ENCODE peak calls at places on chromosomes 7 and 10, in nine cellular contexts. One of them, this sample, is unnamed.

GRCh38 chr7:50704844-50705243 is 77.9 kb downstream of the GRB10 start:
- DNase-seq in effector CD4-positive, alpha-beta T cell: no peak
- DNase-seq in NCI-H2171: no peak
- DNase-seq in HS-5: no peak
- DNase-seq in ovary: no peak
- DNase-seq in activated gamma-delta T cell treated with Interleukin-2 at 50 U/mL for 16 hours: no peak
- DNase-seq in brain microvascular endothelial cell: no peak
- DNase-seq in LHCN-M2: no peak
- DNase-seq in activated CD4-positive, alpha-beta memory T cell treated with anti-CD3 and anti-CD28 coated beads, Interleukin-2, amount 10 ng/mL, durations not matched to agents 7 days and 5 days: no peak
- DNase-seq in this sample: no peak

GRCh38 chr10:79286318-79286951 is 60.8 kb upstream of the PPIF start:
- DNase-seq in effector CD4-positive, alpha-beta T cell: peak
- DNase-seq in NCI-H2171: peak
- DNase-seq in HS-5: no peak
- DNase-seq in ovary: peak
- DNase-seq in activated gamma-delta T cell treated with Interleukin-2 at 50 U/mL for 16 hours: peak
- DNase-seq in brain microvascular endothelial cell: peak
- DNase-seq in LHCN-M2: peak
- DNase-seq in activated CD4-positive, alpha-beta memory T cell treated with anti-CD3 and anti-CD28 coated beads, Interleukin-2, amount 10 ng/mL, durations not matched to agents 7 days and 5 days: peak
- DNase-seq in this sample: no peak

GRCh38 chr7:139753079-139753692 is 24.6 kb downstream of the HIPK2 start:
- DNase-seq in effector CD4-positive, alpha-beta T cell: no peak
- DNase-seq in NCI-H2171: no peak
- DNase-seq in HS-5: no peak
- DNase-seq in ovary: no peak
- DNase-seq in activated gamma-delta T cell treated with Interleukin-2 at 50 U/mL for 16 hours: no peak
- DNase-seq in brain microvascular endothelial cell: no peak
- DNase-seq in LHCN-M2: peak
- DNase-seq in activated CD4-positive, alpha-beta memory T cell treated with anti-CD3 and anti-CD28 coated beads, Interleukin-2, amount 10 ng/mL, durations not matched to agents 7 days and 5 days: no peak
- DNase-seq in this sample: peak

GRCh38 chr10:52644678-52645434 is 127.7 kb downstream of the MBL2 start:
- DNase-seq in effector CD4-positive, alpha-beta T cell: no peak
- DNase-seq in NCI-H2171: no peak
- DNase-seq in HS-5: no peak
- DNase-seq in ovary: no peak
- DNase-seq in activated gamma-delta T cell treated with Interleukin-2 at 50 U/mL for 16 hours: no peak
- DNase-seq in brain microvascular endothelial cell: peak
- DNase-seq in LHCN-M2: peak
- DNase-seq in activated CD4-positive, alpha-beta memory T cell treated with anti-CD3 and anti-CD28 coated beads, Interleukin-2, amount 10 ng/mL, durations not matched to agents 7 days and 5 days: peak
- DNase-seq in this sample: peak

GRCh38 chr10:78361031-78361430 is 327.4 kb downstream of the RPS24 start:
- DNase-seq in effector CD4-positive, alpha-beta T cell: no peak
- DNase-seq in NCI-H2171: no peak
- DNase-seq in HS-5: no peak
- DNase-seq in ovary: no peak
- DNase-seq in activated gamma-delta T cell treated with Interleukin-2 at 50 U/mL for 16 hours: no peak
- DNase-seq in brain microvascular endothelial cell: no peak
- DNase-seq in LHCN-M2: no peak
- DNase-seq in activated CD4-positive, alpha-beta memory T cell treated with anti-CD3 and anti-CD28 coated beads, Interleukin-2, amount 10 ng/mL, durations not matched to agents 7 days and 5 days: no peak
- DNase-seq in this sample: no peak

GRCh38 chr7:33933611-33934281 is 28.4 kb downstream of the BMPER start:
- DNase-seq in effector CD4-positive, alpha-beta T cell: no peak
- DNase-seq in NCI-H2171: no peak
- DNase-seq in HS-5: peak
- DNase-seq in ovary: no peak
- DNase-seq in activated gamma-delta T cell treated with Interleukin-2 at 50 U/mL for 16 hours: no peak
- DNase-seq in brain microvascular endothelial cell: peak
- DNase-seq in LHCN-M2: peak
- DNase-seq in activated CD4-positive, alpha-beta memory T cell treated with anti-CD3 and anti-CD28 coated beads, Interleukin-2, amount 10 ng/mL, durations not matched to agents 7 days and 5 days: no peak
- DNase-seq in this sample: peak

GRCh38 chr7:127413962-127414361 is 21.5 kb upstream of the ZNF800 start:
- DNase-seq in effector CD4-positive, alpha-beta T cell: no peak
- DNase-seq in NCI-H2171: no peak
- DNase-seq in HS-5: no peak
- DNase-seq in ovary: no peak
- DNase-seq in activated gamma-delta T cell treated with Interleukin-2 at 50 U/mL for 16 hours: no peak
- DNase-seq in brain microvascular endothelial cell: no peak
- DNase-seq in LHCN-M2: no peak
- DNase-seq in activated CD4-positive, alpha-beta memory T cell treated with anti-CD3 and anti-CD28 coated beads, Interleukin-2, amount 10 ng/mL, durations not matched to agents 7 days and 5 days: no peak
- DNase-seq in this sample: no peak

GRCh38 chr10:122911889-122912484 is 1.6 kb downstream of the FAM24A start:
- DNase-seq in effector CD4-positive, alpha-beta T cell: peak
- DNase-seq in NCI-H2171: no peak
- DNase-seq in HS-5: no peak
- DNase-seq in ovary: no peak
- DNase-seq in activated gamma-delta T cell treated with Interleukin-2 at 50 U/mL for 16 hours: peak
- DNase-seq in brain microvascular endothelial cell: peak
- DNase-seq in LHCN-M2: peak
- DNase-seq in activated CD4-positive, alpha-beta memory T cell treated with anti-CD3 and anti-CD28 coated beads, Interleukin-2, amount 10 ng/mL, durations not matched to agents 7 days and 5 days: peak
- DNase-seq in this sample: peak

GRCh38 chr10:129679207-129679606 is 212.2 kb downstream of the MGMT start:
- DNase-seq in effector CD4-positive, alpha-beta T cell: no peak
- DNase-seq in NCI-H2171: no peak
- DNase-seq in HS-5: no peak
- DNase-seq in ovary: no peak
- DNase-seq in activated gamma-delta T cell treated with Interleukin-2 at 50 U/mL for 16 hours: no peak
- DNase-seq in brain microvascular endothelial cell: no peak
- DNase-seq in LHCN-M2: no peak
- DNase-seq in activated CD4-positive, alpha-beta memory T cell treated with anti-CD3 and anti-CD28 coated beads, Interleukin-2, amount 10 ng/mL, durations not matched to agents 7 days and 5 days: no peak
- DNase-seq in this sample: no peak

GRCh38 chr7:88546808-88547207 is 212.7 kb upstream of the ZNF804B start:
- DNase-seq in effector CD4-positive, alpha-beta T cell: peak
- DNase-seq in NCI-H2171: no peak
- DNase-seq in HS-5: peak
- DNase-seq in ovary: no peak
- DNase-seq in activated gamma-delta T cell treated with Interleukin-2 at 50 U/mL for 16 hours: no peak
- DNase-seq in brain microvascular endothelial cell: peak
- DNase-seq in LHCN-M2: no peak
- DNase-seq in activated CD4-positive, alpha-beta memory T cell treated with anti-CD3 and anti-CD28 coated beads, Interleukin-2, amount 10 ng/mL, durations not matched to agents 7 days and 5 days: peak
- DNase-seq in this sample: peak

GRCh38 chr10:34137955-34138354 is 677.1 kb downstream of the PARD3 start:
- DNase-seq in effector CD4-positive, alpha-beta T cell: no peak
- DNase-seq in NCI-H2171: no peak
- DNase-seq in HS-5: no peak
- DNase-seq in ovary: no peak
- DNase-seq in activated gamma-delta T cell treated with Interleukin-2 at 50 U/mL for 16 hours: no peak
- DNase-seq in brain microvascular endothelial cell: no peak
- DNase-seq in LHCN-M2: peak
- DNase-seq in activated CD4-positive, alpha-beta memory T cell treated with anti-CD3 and anti-CD28 coated beads, Interleukin-2, amount 10 ng/mL, durations not matched to agents 7 days and 5 days: no peak
- DNase-seq in this sample: no peak

GRCh38 chr7:19108985-19109946 is 8.2 kb downstream of the TWIST1 start:
- DNase-seq in effector CD4-positive, alpha-beta T cell: no peak
- DNase-seq in NCI-H2171: no peak
- DNase-seq in HS-5: no peak
- DNase-seq in ovary: no peak
- DNase-seq in activated gamma-delta T cell treated with Interleukin-2 at 50 U/mL for 16 hours: no peak
- DNase-seq in brain microvascular endothelial cell: no peak
- DNase-seq in LHCN-M2: no peak
- DNase-seq in activated CD4-positive, alpha-beta memory T cell treated with anti-CD3 and anti-CD28 coated beads, Interleukin-2, amount 10 ng/mL, durations not matched to agents 7 days and 5 days: no peak
- DNase-seq in this sample: no peak

GRCh38 chr7:135709508-135709907 is 18.5 kb downstream of the SLC13A4 start:
- DNase-seq in effector CD4-positive, alpha-beta T cell: no peak
- DNase-seq in NCI-H2171: no peak
- DNase-seq in HS-5: no peak
- DNase-seq in ovary: no peak
- DNase-seq in activated gamma-delta T cell treated with Interleukin-2 at 50 U/mL for 16 hours: no peak
- DNase-seq in brain microvascular endothelial cell: no peak
- DNase-seq in LHCN-M2: no peak
- DNase-seq in activated CD4-positive, alpha-beta memory T cell treated with anti-CD3 and anti-CD28 coated beads, Interleukin-2, amount 10 ng/mL, durations not matched to agents 7 days and 5 days: no peak
- DNase-seq in this sample: no peak

GRCh38 chr10:122279725-122280141 is 8.6 kb downstream of the BTBD16 start:
- DNase-seq in effector CD4-positive, alpha-beta T cell: no peak
- DNase-seq in NCI-H2171: no peak
- DNase-seq in HS-5: no peak
- DNase-seq in ovary: no peak
- DNase-seq in activated gamma-delta T cell treated with Interleukin-2 at 50 U/mL for 16 hours: no peak
- DNase-seq in brain microvascular endothelial cell: peak
- DNase-seq in LHCN-M2: peak
- DNase-seq in activated CD4-positive, alpha-beta memory T cell treated with anti-CD3 and anti-CD28 coated beads, Interleukin-2, amount 10 ng/mL, durations not matched to agents 7 days and 5 days: peak
- DNase-seq in this sample: peak

GRCh38 chr7:95502403-95502802 is 16.7 kb downstream of the ASB4 start:
- DNase-seq in effector CD4-positive, alpha-beta T cell: no peak
- DNase-seq in NCI-H2171: no peak
- DNase-seq in HS-5: no peak
- DNase-seq in ovary: no peak
- DNase-seq in activated gamma-delta T cell treated with Interleukin-2 at 50 U/mL for 16 hours: no peak
- DNase-seq in brain microvascular endothelial cell: no peak
- DNase-seq in LHCN-M2: no peak
- DNase-seq in activated CD4-positive, alpha-beta memory T cell treated with anti-CD3 and anti-CD28 coated beads, Interleukin-2, amount 10 ng/mL, durations not matched to agents 7 days and 5 days: no peak
- DNase-seq in this sample: no peak

GRCh38 chr7:121000091-121000983 is 11.8 kb downstream of the CPED1 start:
- DNase-seq in effector CD4-positive, alpha-beta T cell: no peak
- DNase-seq in NCI-H2171: no peak
- DNase-seq in HS-5: no peak
- DNase-seq in ovary: no peak
- DNase-seq in activated gamma-delta T cell treated with Interleukin-2 at 50 U/mL for 16 hours: no peak
- DNase-seq in brain microvascular endothelial cell: peak
- DNase-seq in LHCN-M2: peak
- DNase-seq in activated CD4-positive, alpha-beta memory T cell treated with anti-CD3 and anti-CD28 coated beads, Interleukin-2, amount 10 ng/mL, durations not matched to agents 7 days and 5 days: no peak
- DNase-seq in this sample: peak

GRCh38 chr7:159127691-159128642 is 16.7 kb downstream of the VIPR2 start:
- DNase-seq in effector CD4-positive, alpha-beta T cell: no peak
- DNase-seq in NCI-H2171: no peak
- DNase-seq in HS-5: no peak
- DNase-seq in ovary: no peak
- DNase-seq in activated gamma-delta T cell treated with Interleukin-2 at 50 U/mL for 16 hours: no peak
- DNase-seq in brain microvascular endothelial cell: no peak
- DNase-seq in LHCN-M2: no peak
- DNase-seq in activated CD4-positive, alpha-beta memory T cell treated with anti-CD3 and anti-CD28 coated beads, Interleukin-2, amount 10 ng/mL, durations not matched to agents 7 days and 5 days: no peak
- DNase-seq in this sample: no peak

GRCh38 chr10:82982110-82982608 is 1107.2 kb downstream of the NRG3 start:
- DNase-seq in effector CD4-positive, alpha-beta T cell: no peak
- DNase-seq in NCI-H2171: no peak
- DNase-seq in HS-5: peak
- DNase-seq in ovary: no peak
- DNase-seq in activated gamma-delta T cell treated with Interleukin-2 at 50 U/mL for 16 hours: no peak
- DNase-seq in brain microvascular endothelial cell: peak
- DNase-seq in LHCN-M2: peak
- DNase-seq in activated CD4-positive, alpha-beta memory T cell treated with anti-CD3 and anti-CD28 coated beads, Interleukin-2, amount 10 ng/mL, durations not matched to agents 7 days and 5 days: no peak
- DNase-seq in this sample: peak

GRCh38 chr10:30359373-30360206 is 10.5 kb upstream of the MTPAP start:
- DNase-seq in effector CD4-positive, alpha-beta T cell: peak
- DNase-seq in NCI-H2171: no peak
- DNase-seq in HS-5: no peak
- DNase-seq in ovary: no peak
- DNase-seq in activated gamma-delta T cell treated with Interleukin-2 at 50 U/mL for 16 hours: peak
- DNase-seq in brain microvascular endothelial cell: peak
- DNase-seq in LHCN-M2: peak
- DNase-seq in activated CD4-positive, alpha-beta memory T cell treated with anti-CD3 and anti-CD28 coated beads, Interleukin-2, amount 10 ng/mL, durations not matched to agents 7 days and 5 days: peak
- DNase-seq in this sample: peak

GRCh38 chr10:9052767-9053166 is 998.3 kb downstream of the GATA3 start:
- DNase-seq in effector CD4-positive, alpha-beta T cell: no peak
- DNase-seq in NCI-H2171: no peak
- DNase-seq in HS-5: no peak
- DNase-seq in ovary: no peak
- DNase-seq in activated gamma-delta T cell treated with Interleukin-2 at 50 U/mL for 16 hours: no peak
- DNase-seq in brain microvascular endothelial cell: no peak
- DNase-seq in LHCN-M2: no peak
- DNase-seq in activated CD4-positive, alpha-beta memory T cell treated with anti-CD3 and anti-CD28 coated beads, Interleukin-2, amount 10 ng/mL, durations not matched to agents 7 days and 5 days: no peak
- DNase-seq in this sample: no peak

GRCh38 chr7:151903249-151904032 is 26.5 kb upstream of the PRKAG2 start:
- DNase-seq in effector CD4-positive, alpha-beta T cell: no peak
- DNase-seq in NCI-H2171: no peak
- DNase-seq in HS-5: no peak
- DNase-seq in ovary: no peak
- DNase-seq in activated gamma-delta T cell treated with Interleukin-2 at 50 U/mL for 16 hours: no peak
- DNase-seq in brain microvascular endothelial cell: no peak
- DNase-seq in LHCN-M2: no peak
- DNase-seq in activated CD4-positive, alpha-beta memory T cell treated with anti-CD3 and anti-CD28 coated beads, Interleukin-2, amount 10 ng/mL, durations not matched to agents 7 days and 5 days: no peak
- DNase-seq in this sample: no peak

GRCh38 chr7:69856991-69857390 is 258.7 kb downstream of the AUTS2 start:
- DNase-seq in effector CD4-positive, alpha-beta T cell: no peak
- DNase-seq in NCI-H2171: no peak
- DNase-seq in HS-5: no peak
- DNase-seq in ovary: no peak
- DNase-seq in activated gamma-delta T cell treated with Interleukin-2 at 50 U/mL for 16 hours: no peak
- DNase-seq in brain microvascular endothelial cell: no peak
- DNase-seq in LHCN-M2: no peak
- DNase-seq in activated CD4-positive, alpha-beta memory T cell treated with anti-CD3 and anti-CD28 coated beads, Interleukin-2, amount 10 ng/mL, durations not matched to agents 7 days and 5 days: no peak
- DNase-seq in this sample: no peak

GRCh38 chr10:85492684-85493083 is 873.9 kb downstream of the GRID1 start:
- DNase-seq in effector CD4-positive, alpha-beta T cell: no peak
- DNase-seq in NCI-H2171: no peak
- DNase-seq in HS-5: no peak
- DNase-seq in ovary: no peak
- DNase-seq in activated gamma-delta T cell treated with Interleukin-2 at 50 U/mL for 16 hours: no peak
- DNase-seq in brain microvascular endothelial cell: no peak
- DNase-seq in LHCN-M2: no peak
- DNase-seq in activated CD4-positive, alpha-beta memory T cell treated with anti-CD3 and anti-CD28 coated beads, Interleukin-2, amount 10 ng/mL, durations not matched to agents 7 days and 5 days: no peak
- DNase-seq in this sample: no peak

GRCh38 chr7:155395176-155395797 is 62.6 kb upstream of the EN2 start:
- DNase-seq in effector CD4-positive, alpha-beta T cell: no peak
- DNase-seq in NCI-H2171: no peak
- DNase-seq in HS-5: no peak
- DNase-seq in ovary: no peak
- DNase-seq in activated gamma-delta T cell treated with Interleukin-2 at 50 U/mL for 16 hours: no peak
- DNase-seq in brain microvascular endothelial cell: no peak
- DNase-seq in LHCN-M2: no peak
- DNase-seq in activated CD4-positive, alpha-beta memory T cell treated with anti-CD3 and anti-CD28 coated beads, Interleukin-2, amount 10 ng/mL, durations not matched to agents 7 days and 5 days: no peak
- DNase-seq in this sample: no peak

GRCh38 chr7:97022451-97023306 is 2.0 kb downstream of the DLX5 start:
- DNase-seq in effector CD4-positive, alpha-beta T cell: no peak
- DNase-seq in NCI-H2171: no peak
- DNase-seq in HS-5: no peak
- DNase-seq in ovary: no peak
- DNase-seq in activated gamma-delta T cell treated with Interleukin-2 at 50 U/mL for 16 hours: no peak
- DNase-seq in brain microvascular endothelial cell: no peak
- DNase-seq in LHCN-M2: no peak
- DNase-seq in activated CD4-positive, alpha-beta memory T cell treated with anti-CD3 and anti-CD28 coated beads, Interleukin-2, amount 10 ng/mL, durations not matched to agents 7 days and 5 days: no peak
- DNase-seq in this sample: no peak

GRCh38 chr7:135490783-135491182 is 19.1 kb downstream of the CNOT4 start:
- DNase-seq in effector CD4-positive, alpha-beta T cell: no peak
- DNase-seq in NCI-H2171: no peak
- DNase-seq in HS-5: no peak
- DNase-seq in ovary: no peak
- DNase-seq in activated gamma-delta T cell treated with Interleukin-2 at 50 U/mL for 16 hours: no peak
- DNase-seq in brain microvascular endothelial cell: peak
- DNase-seq in LHCN-M2: peak
- DNase-seq in activated CD4-positive, alpha-beta memory T cell treated with anti-CD3 and anti-CD28 coated beads, Interleukin-2, amount 10 ng/mL, durations not matched to agents 7 days and 5 days: no peak
- DNase-seq in this sample: peak

GRCh38 chr10:128576916-128577670 is 450.9 kb upstream of the MKI67 start:
- DNase-seq in effector CD4-positive, alpha-beta T cell: no peak
- DNase-seq in NCI-H2171: no peak
- DNase-seq in HS-5: no peak
- DNase-seq in ovary: no peak
- DNase-seq in activated gamma-delta T cell treated with Interleukin-2 at 50 U/mL for 16 hours: no peak
- DNase-seq in brain microvascular endothelial cell: no peak
- DNase-seq in LHCN-M2: no peak
- DNase-seq in activated CD4-positive, alpha-beta memory T cell treated with anti-CD3 and anti-CD28 coated beads, Interleukin-2, amount 10 ng/mL, durations not matched to agents 7 days and 5 days: no peak
- DNase-seq in this sample: peak

GRCh38 chr7:85183296-85183695 is 3.6 kb downstream of the SEMA3D start:
- DNase-seq in effector CD4-positive, alpha-beta T cell: no peak
- DNase-seq in NCI-H2171: no peak
- DNase-seq in HS-5: no peak
- DNase-seq in ovary: no peak
- DNase-seq in activated gamma-delta T cell treated with Interleukin-2 at 50 U/mL for 16 hours: no peak
- DNase-seq in brain microvascular endothelial cell: no peak
- DNase-seq in LHCN-M2: no peak
- DNase-seq in activated CD4-positive, alpha-beta memory T cell treated with anti-CD3 and anti-CD28 coated beads, Interleukin-2, amount 10 ng/mL, durations not matched to agents 7 days and 5 days: no peak
- DNase-seq in this sample: no peak

GRCh38 chr7:134353411-134353810 is 36.7 kb upstream of the SLC35B4 start:
- DNase-seq in effector CD4-positive, alpha-beta T cell: no peak
- DNase-seq in NCI-H2171: no peak
- DNase-seq in HS-5: no peak
- DNase-seq in ovary: no peak
- DNase-seq in activated gamma-delta T cell treated with Interleukin-2 at 50 U/mL for 16 hours: no peak
- DNase-seq in brain microvascular endothelial cell: no peak
- DNase-seq in LHCN-M2: no peak
- DNase-seq in activated CD4-positive, alpha-beta memory T cell treated with anti-CD3 and anti-CD28 coated beads, Interleukin-2, amount 10 ng/mL, durations not matched to agents 7 days and 5 days: no peak
- DNase-seq in this sample: no peak

GRCh38 chr7:102150266-102150665 is 136.4 kb upstream of the SH2B2 start:
- DNase-seq in effector CD4-positive, alpha-beta T cell: no peak
- DNase-seq in NCI-H2171: no peak
- DNase-seq in HS-5: no peak
- DNase-seq in ovary: no peak
- DNase-seq in activated gamma-delta T cell treated with Interleukin-2 at 50 U/mL for 16 hours: no peak
- DNase-seq in brain microvascular endothelial cell: no peak
- DNase-seq in LHCN-M2: no peak
- DNase-seq in activated CD4-positive, alpha-beta memory T cell treated with anti-CD3 and anti-CD28 coated beads, Interleukin-2, amount 10 ng/mL, durations not matched to agents 7 days and 5 days: no peak
- DNase-seq in this sample: no peak

GRCh38 chr7:39651262-39651661 is 27.9 kb downstream of the RALA start:
- DNase-seq in effector CD4-positive, alpha-beta T cell: no peak
- DNase-seq in NCI-H2171: no peak
- DNase-seq in HS-5: peak
- DNase-seq in ovary: no peak
- DNase-seq in activated gamma-delta T cell treated with Interleukin-2 at 50 U/mL for 16 hours: no peak
- DNase-seq in brain microvascular endothelial cell: peak
- DNase-seq in LHCN-M2: peak
- DNase-seq in activated CD4-positive, alpha-beta memory T cell treated with anti-CD3 and anti-CD28 coated beads, Interleukin-2, amount 10 ng/mL, durations not matched to agents 7 days and 5 days: no peak
- DNase-seq in this sample: peak

This sample was measured in RPMI7951.